ENCODE peak calls at places on chromosomes 7 and 10, in four cellular contexts. H is HTR-8/SVneo, W is HL-60, P is EH. Q is an unnamed sample.
A peak's percentile ranks its signal among the peaks of the same experiment; 100 is the strongest.

GRCh38 chr7:129341838-129342806 is 92.1 kb upstream of the STRIP2 start:
- DNase-seq in H (no peak), W (no peak), P (no peak), Q (no peak)

GRCh38 chr10:127198721-127199120 is 2.3 kb upstream of the INSYN2A start:
- DNase-seq in H (no peak), W (no peak), P (peak; percentile 12), Q (no peak)

GRCh38 chr10:62545667-62546066 is 171.5 kb downstream of the ZNF365 start:
- DNase-seq in H (no peak), W (peak; percentile 69), P (no peak), Q (peak; percentile 1)

GRCh38 chr7:4245135-4245865 is 436.8 kb upstream of the FOXK1 start:
- DNase-seq in H (no peak), W (no peak), P (no peak), Q (no peak)

GRCh38 chr10:68334672-68335467 is 2.1 kb upstream of the PBLD start:
- DNase-seq in H (no peak), W (no peak), P (no peak), Q (no peak)

GRCh38 chr10:24488631-24489030 is 235.1 kb downstream of the ARHGAP21 start:
- DNase-seq in H (no peak), W (no peak), P (no peak), Q (no peak)

GRCh38 chr10:70331486-70332268 is 47.9 kb upstream of the NPFFR1 start:
- DNase-seq in H (peak; percentile 87), W (peak; percentile 94), P (peak; percentile 95), Q (peak; percentile 93)

GRCh38 chr7:2209146-2209960 is 23.4 kb downstream of the MAD1L1 start:
- DNase-seq in H (peak; percentile 85), W (peak; percentile 55), P (peak; percentile 78), Q (peak; percentile 65)

GRCh38 chr7:6272481-6273323 is at the start of gene CYTH3:
- DNase-seq in H (peak; percentile 97), W (peak; percentile 67), P (peak; percentile 83), Q (peak; percentile 87)

GRCh38 chr10:72309290-72310240 is 35.8 kb downstream of the DDIT4 start:
- DNase-seq in H (no peak), W (no peak), P (no peak), Q (no peak)

GRCh38 chr7:34155225-34155908 is 250.0 kb downstream of the BMPER start:
- DNase-seq in H (no peak), W (no peak), P (peak; percentile 98), Q (no peak)

GRCh38 chr10:47354162-47354561 is 6.0 kb downstream of the RBP3 start:
- DNase-seq in H (peak; percentile 53), W (no peak), P (peak; percentile 24), Q (no peak)

GRCh38 chr7:37445800-37446199 is 2.9 kb downstream of the ELMO1 start:
- DNase-seq in H (no peak), W (peak; percentile 14), P (no peak), Q (no peak)

GRCh38 chr7:28389504-28390385 is 22.6 kb upstream of the CREB5 start:
- DNase-seq in H (peak; percentile 13), W (peak; percentile 23), P (peak; percentile 67), Q (peak; percentile 77)

GRCh38 chr10:22803201-22803895 is 89.0 kb upstream of the PIP4K2A start:
- DNase-seq in H (no peak), W (no peak), P (peak; percentile 87), Q (no peak)

GRCh38 chr10:58851606-58852005 is 324.8 kb upstream of the PHYHIPL start:
- DNase-seq in H (no peak), W (no peak), P (peak; percentile 47), Q (no peak)

GRCh38 chr7:20307119-20307518 is 23.6 kb upstream of the ITGB8 start:
- DNase-seq in H (no peak), W (no peak), P (no peak), Q (peak; percentile 30)

GRCh38 chr10:69730251-69731156 is 71.2 kb upstream of the COL13A1 start:
- DNase-seq in H (no peak), W (no peak), P (no peak), Q (no peak)

GRCh38 chr10:24821986-24822385 is 98.3 kb upstream of the ARHGAP21 start:
- DNase-seq in H (peak; percentile 46), W (no peak), P (peak; percentile 31), Q (no peak)

GRCh38 chr10:28505359-28505959 is 27.5 kb upstream of the WAC start:
- DNase-seq in H (no peak), W (peak; percentile 83), P (no peak), Q (no peak)